ENCODE peak calls at places on chromosomes 11 and 22, in seven cellular contexts. P is stomach; L is fibroblast of lung; Q is CD8-positive, alpha-beta T cell; I is right cardiac atrium; B is psoas muscle; D is ovary. X is an unnamed sample. For H3K4me1, the result is how much of the 10 kb centered on the place peaks cover.

GRCh38 chr22:35517207-35517606 is 23.4 kb upstream of the RASD2 start:
- DNase-seq in P (no peak), L (no peak), Q (no peak), I (no peak), B (no peak), D (no peak), X (no peak)

GRCh38 chr22:23496445-23496833 is 83.7 kb downstream of the IGLL1 start:
- DNase-seq in P (no peak), L (no peak), Q (no peak), I (no peak), B (no peak), D (no peak), X (no peak)

GRCh38 chr11:61129608-61130523 is 27.6 kb downstream of the CD5 start:
- DNase-seq in P (peak), L (peak), Q (peak), I (peak), B (peak), D (peak), X (peak)

GRCh38 chr11:114077482-114078305 is 18.2 kb downstream of the ZBTB16 start:
- DNase-seq in P (no peak), L (no peak), Q (peak), I (no peak), B (peak), D (no peak), X (peak)

GRCh38 chr22:48049116-48049515 is 1286.7 kb downstream of the TBC1D22A start:
- DNase-seq in P (no peak), L (no peak), Q (no peak), I (no peak), B (no peak), D (no peak), X (no peak)

GRCh38 chr11:86954288-86955110 is 696 bp downstream of the FZD4 start:
- DNase-seq in P (no peak), L (no peak), Q (no peak), I (peak), B (peak), D (peak), X (no peak)

GRCh38 chr11:123561046-123561781 is 93.2 kb downstream of the SCN3B start:
- DNase-seq in P (peak), L (peak), Q (no peak), I (no peak), B (no peak), D (peak), X (no peak)

GRCh38 chr22:37082251-37082650 is 27.3 kb downstream of the TMPRSS6 start:
- DNase-seq in P (no peak), L (no peak), Q (no peak), I (no peak), B (no peak), D (no peak), X (peak)

GRCh38 chr11:63635762-63636465 is 21.7 kb upstream of the PLAAT3 start:
- DNase-seq in P (peak), L (peak), Q (peak), I (peak), B (peak), D (peak), X (peak)

GRCh38 chr22:44869196-44869595 is 116.8 kb downstream of the ARHGAP8 start:
- DNase-seq in P (no peak), L (peak), Q (no peak), I (no peak), B (no peak), D (no peak), X (no peak)

GRCh38 chr22:35421121-35421520 is 21.2 kb downstream of the MCM5 start:
- DNase-seq in P (no peak), L (no peak), Q (no peak), I (no peak), B (no peak), D (no peak), X (no peak)

GRCh38 chr22:48098243-48098935 is 1335.9 kb downstream of the TBC1D22A start:
- DNase-seq in P (no peak), L (no peak), Q (no peak), I (no peak), B (no peak), D (no peak), X (peak)

GRCh38 chr22:40603088-40603605 is 33.4 kb downstream of the MRTFA start:
- DNase-seq in P (no peak), L (peak), Q (no peak), I (no peak), B (no peak), D (no peak), X (no peak)

GRCh38 chr11:30585067-30585891 is 874 bp downstream of the MPPED2 start:
- DNase-seq in P (peak), L (no peak), Q (no peak), I (peak), B (peak), D (peak), X (peak)

GRCh38 chr11:45166604-45166897 is 20.1 kb downstream of the PRDM11 start:
- DNase-seq in P (no peak), L (no peak), Q (no peak), I (no peak), B (no peak), D (no peak), X (no peak)

GRCh38 chr11:47373876-47374820 is 4.2 kb downstream of the SPI1 start:
- DNase-seq in P (peak), L (peak), Q (peak), I (peak), B (peak), D (peak), X (peak)

GRCh38 chr11:61149624-61150615 is 11.3 kb downstream of the VPS37C start:
- DNase-seq in P (peak), L (no peak), Q (no peak), I (no peak), B (no peak), D (no peak), X (no peak)

GRCh38 chr11:22349446-22349845 is 11.3 kb downstream of the SLC17A6 start:
- DNase-seq in P (no peak), L (no peak), Q (no peak), I (no peak), B (no peak), D (no peak), X (no peak)

DNA sequence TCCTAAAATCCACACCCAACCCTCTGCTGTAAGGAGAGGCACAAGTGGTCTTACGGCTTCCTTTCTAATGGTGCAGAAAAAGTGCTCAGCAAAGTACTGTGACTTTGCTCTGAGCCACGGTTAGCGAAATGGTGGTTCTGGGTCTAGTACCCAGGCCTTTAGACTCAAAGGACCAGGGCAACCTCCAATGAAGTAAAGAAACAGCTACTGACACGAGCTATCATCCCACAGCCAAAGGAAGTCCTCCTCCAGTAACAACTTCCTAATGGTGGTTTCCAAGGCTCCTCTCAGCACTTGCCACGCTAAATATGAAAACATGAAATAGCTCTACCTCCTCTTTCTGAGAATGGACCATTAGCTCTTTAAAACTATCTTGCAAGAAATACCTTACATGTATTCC is 122.5 kb downstream of the ETS1 start:
- DNase-seq in P (no peak), L (no peak), Q (no peak), I (no peak), B (no peak), D (no peak), X (no peak)
- H3K4me1 ChIP-seq in P (under half), L (under half), Q (half or more), I (under half), B (under half), D (under half), X (half or more)

DNA sequence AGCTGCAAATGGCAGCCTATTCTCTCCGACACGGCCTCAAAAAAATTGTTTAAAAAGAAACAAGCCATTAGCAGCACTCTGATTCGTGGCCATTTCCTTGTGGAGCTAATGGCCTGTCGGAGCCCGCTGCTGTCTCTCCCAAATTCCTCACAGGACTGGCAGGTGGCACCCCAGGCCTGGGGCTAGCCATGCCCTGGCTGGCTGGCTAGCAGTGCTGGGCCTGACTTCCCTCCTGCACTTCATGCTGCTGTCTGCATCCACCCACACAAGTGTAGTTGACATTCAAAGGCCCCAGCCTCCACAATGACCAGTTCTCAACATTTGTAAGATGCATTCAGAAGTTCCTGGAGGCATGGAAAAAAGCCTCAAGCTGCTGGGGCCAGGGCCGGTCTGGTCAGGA is 61.5 kb downstream of the SMCO4 start:
- DNase-seq in P (no peak), L (no peak), Q (no peak), I (no peak), B (no peak), D (no peak), X (no peak)
- H3K27ac ChIP-seq in P (no peak), L (no peak), Q (no peak), I (no peak), B (no peak), D (no peak), X (no peak)

DNA sequence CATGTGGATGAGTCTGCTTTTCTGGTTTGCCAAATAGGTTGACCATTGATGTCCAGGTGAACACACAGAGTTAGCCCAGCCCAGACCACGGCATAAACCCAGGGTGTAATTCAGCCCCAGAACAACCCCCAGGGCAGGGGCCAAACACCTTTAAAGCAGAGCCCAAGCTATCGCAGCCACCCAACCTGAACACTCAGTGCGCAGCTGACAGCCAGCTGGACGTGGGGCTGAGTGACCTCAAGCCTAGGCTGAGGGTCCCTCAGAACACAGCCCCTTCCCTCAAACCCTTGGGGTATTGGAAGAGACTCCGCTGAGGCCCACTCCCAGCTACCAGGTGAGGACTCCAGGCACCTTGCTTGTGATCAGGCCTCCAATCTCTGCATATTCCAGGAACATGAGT is 161.5 kb upstream of the NECTIN1 start:
- DNase-seq in P (no peak), L (no peak), Q (no peak), I (no peak), B (no peak), D (no peak), X (no peak)
- H3K4me1 ChIP-seq in P (under half), L (under half), Q (under half), I (under half), B (under half), D (under half), X (under half)

DNA sequence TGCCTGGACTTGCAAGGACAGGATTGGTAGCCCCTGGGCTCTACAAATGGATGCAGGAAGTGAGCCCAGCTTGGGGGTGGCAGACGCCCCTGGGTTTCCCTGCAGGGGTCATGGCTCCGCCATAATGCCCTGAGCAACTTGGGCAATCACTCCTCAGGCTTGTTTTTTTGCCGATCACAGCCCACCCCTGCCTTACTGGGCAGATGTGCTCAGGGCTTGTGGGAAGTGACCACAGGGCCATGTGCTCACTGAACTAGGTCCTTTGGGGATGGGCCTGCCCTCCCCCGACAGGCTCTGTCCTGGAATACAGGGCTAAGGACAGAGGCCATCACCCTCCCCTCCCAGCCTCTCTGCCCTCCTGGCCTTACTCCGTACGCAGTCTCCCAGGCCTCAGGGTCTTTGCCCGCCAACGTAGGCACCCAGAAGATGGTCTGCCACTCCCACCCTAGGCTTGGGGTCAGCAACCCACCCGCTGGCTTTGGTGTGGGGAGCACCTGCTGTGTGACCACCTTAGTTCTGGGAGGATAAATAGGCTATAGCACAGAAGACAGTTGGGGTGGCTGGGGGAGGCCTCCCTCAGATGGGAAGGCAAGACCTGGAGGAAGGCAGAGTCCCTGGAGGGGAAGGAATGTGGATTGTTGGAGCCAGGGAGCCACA is 3.8 kb downstream of the RPLP2 start:
- DNase-seq in P (no peak), L (no peak), Q (no peak), I (no peak), B (no peak), D (no peak), X (no peak)
- H3K27ac ChIP-seq in P (no peak), L (no peak), Q (no peak), I (no peak), B (peak), D (no peak), X (no peak)

DNA sequence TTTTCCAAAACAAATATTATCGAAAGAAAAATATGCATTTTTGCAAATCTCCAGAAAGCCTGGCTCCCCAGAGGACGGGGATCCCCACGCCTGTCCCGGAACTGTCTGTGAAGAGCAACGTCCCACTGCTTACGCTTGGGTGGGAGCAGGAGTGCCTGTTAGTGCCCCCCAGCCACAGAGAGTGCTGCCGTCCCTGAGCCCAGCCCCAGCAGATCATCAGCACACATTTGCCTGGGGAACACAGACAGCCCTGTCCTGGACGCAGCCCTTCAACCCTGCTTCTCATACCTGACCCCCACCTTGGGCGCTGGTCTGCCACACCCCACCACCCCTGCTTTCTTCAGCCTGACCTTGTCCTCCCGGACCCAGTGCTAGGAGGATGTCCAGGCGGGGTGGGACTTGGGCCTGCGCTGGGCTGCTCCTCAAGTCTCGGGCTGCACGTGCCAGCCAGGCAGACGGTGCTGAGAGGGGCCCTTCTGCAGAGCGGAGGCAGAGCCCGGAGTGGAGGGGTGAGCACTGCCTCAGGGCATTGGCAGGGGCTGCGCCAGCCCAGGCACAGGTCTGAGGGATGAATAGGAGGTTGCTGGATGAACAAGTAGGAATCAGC is 119.2 kb downstream of the KCNQ1OT1 start:
- DNase-seq in P (peak), L (no peak), Q (peak), I (peak), B (peak), D (peak), X (no peak)
- H3K4me1 ChIP-seq in P (under half), L (under half), Q (under half), I (under half), B (under half), D (under half), X (under half)

GRCh38 chr11:95776859-95777258 is 12.7 kb downstream of the FAM76B start:
- DNase-seq in P (no peak), L (no peak), Q (no peak), I (no peak), B (no peak), D (no peak), X (no peak)

GRCh38 chr11:95778699-95779098 is 10.9 kb downstream of the FAM76B start:
- DNase-seq in P (no peak), L (no peak), Q (no peak), I (no peak), B (no peak), D (no peak), X (no peak)

DNA sequence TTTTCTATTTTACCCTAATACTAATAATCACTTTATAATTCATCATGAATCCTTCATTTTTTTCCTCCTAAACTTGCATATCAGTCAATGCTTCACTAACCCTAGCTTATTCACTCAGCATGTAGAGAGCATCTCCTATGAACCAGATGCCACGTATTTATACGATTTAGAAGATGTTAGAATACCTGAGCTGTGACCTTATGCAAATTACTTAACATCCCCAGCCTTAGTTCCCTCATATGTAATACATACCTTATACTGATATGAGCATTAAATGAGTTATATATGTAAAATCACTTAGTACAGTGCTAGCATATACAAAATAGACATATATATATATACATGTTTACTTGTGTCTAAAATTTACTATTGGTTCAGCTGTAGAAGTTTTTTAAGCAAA is 9.0 kb downstream of the FAM76B start:
- DNase-seq in P (no peak), L (no peak), Q (no peak), I (no peak), B (no peak), D (no peak), X (no peak)
- H3K27ac ChIP-seq in P (no peak), L (no peak), Q (no peak), I (no peak), B (no peak), D (no peak), X (no peak)

DNA sequence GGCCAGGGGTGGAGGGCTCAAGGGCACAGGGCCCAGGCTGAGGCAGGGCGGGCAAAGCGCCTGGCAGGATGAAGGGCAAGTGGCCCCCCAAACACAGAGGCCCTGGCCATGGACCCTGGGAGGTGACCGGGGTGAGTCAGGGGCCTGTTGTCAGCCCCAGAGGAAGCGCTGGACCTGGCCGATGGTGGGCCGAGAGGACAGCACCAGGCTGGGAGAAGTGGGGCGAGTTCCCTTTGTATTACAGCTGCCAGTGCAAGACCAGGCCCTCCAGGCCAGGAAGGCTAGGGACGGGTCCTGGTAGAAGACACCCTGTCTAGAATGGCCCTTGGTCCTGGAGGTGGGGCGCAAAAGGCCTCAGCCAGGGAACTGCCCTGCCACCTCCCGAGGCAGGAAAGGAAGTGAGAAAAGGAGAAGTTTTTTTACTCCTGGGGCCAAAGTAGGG is 12.8 kb downstream of the CXCR5 start:
- DNase-seq in P (no peak), L (no peak), Q (no peak), I (peak), B (no peak), D (peak), X (no peak)
- H3K4me1 ChIP-seq in P (under half), L (under half), Q (half or more), I (under half), B (under half), D (under half), X (half or more)

X was measured in CD4-positive, CD25-positive, alpha-beta regulatory T cell.